ENCODE peak calls at places on chromosomes 5 and 9, in four cellular contexts. One of them, this sample, is unnamed.

GRCh38 chr9:109456811-109457210 is 41.3 kb downstream of the PTPN3 start:
- DNase-seq in endothelial cell of umbilical vein: no peak
- DNase-seq in CD8-positive, alpha-beta T cell: no peak
- DNase-seq in cardiac muscle cell: peak; percentile 20
- DNase-seq in this sample: no peak

GRCh38 chr9:133129001-133129799 is 8.2 kb upstream of the RALGDS start:
- DNase-seq in CD8-positive, alpha-beta T cell: no peak
- DNase-seq in endothelial cell of umbilical vein: no peak
- DNase-seq in cardiac muscle cell: no peak
- DNase-seq in this sample: no peak

GRCh38 chr9:115591584-115591984 is 473.6 kb upstream of the TNC start:
- DNase-seq in CD8-positive, alpha-beta T cell: no peak
- DNase-seq in cardiac muscle cell: peak; percentile 99
- DNase-seq in endothelial cell of umbilical vein: peak; percentile 90
- DNase-seq in this sample: peak; percentile 80

GRCh38 chr5:39980056-39980455 is 555.3 kb upstream of the DAB2 start:
- DNase-seq in endothelial cell of umbilical vein: no peak
- DNase-seq in CD8-positive, alpha-beta T cell: no peak
- DNase-seq in cardiac muscle cell: no peak
- DNase-seq in this sample: no peak

GRCh38 chr5:146283344-146283761 is 55.3 kb upstream of the POU4F3 start:
- DNase-seq in cardiac muscle cell: peak; percentile 84
- DNase-seq in CD8-positive, alpha-beta T cell: no peak
- DNase-seq in endothelial cell of umbilical vein: peak; percentile 73
- DNase-seq in this sample: peak; percentile 89

GRCh38 chr5:111810087-111810486 is 53.1 kb upstream of the NREP start:
- DNase-seq in cardiac muscle cell: peak; percentile 5
- DNase-seq in CD8-positive, alpha-beta T cell: no peak
- DNase-seq in endothelial cell of umbilical vein: peak; percentile 74
- DNase-seq in this sample: no peak

GRCh38 chr9:3783156-3783555 is 257.4 kb upstream of the RFX3 start:
- DNase-seq in cardiac muscle cell: peak; percentile 46
- DNase-seq in CD8-positive, alpha-beta T cell: no peak
- DNase-seq in endothelial cell of umbilical vein: no peak
- DNase-seq in this sample: no peak

GRCh38 chr9:76912631-76913275 is 6.8 kb upstream of the PRUNE2 start:
- DNase-seq in endothelial cell of umbilical vein: no peak
- DNase-seq in CD8-positive, alpha-beta T cell: no peak
- DNase-seq in cardiac muscle cell: peak; percentile 62
- DNase-seq in this sample: no peak

GRCh38 chr5:154478224-154478565 is at the start of gene HAND1:
- DNase-seq in endothelial cell of umbilical vein: peak; percentile 34
- DNase-seq in CD8-positive, alpha-beta T cell: no peak
- DNase-seq in cardiac muscle cell: no peak
- DNase-seq in this sample: peak; percentile 73

GRCh38 chr5:157108961-157109360 is at the start of gene HAVCR2:
- DNase-seq in endothelial cell of umbilical vein: no peak
- DNase-seq in cardiac muscle cell: no peak
- DNase-seq in CD8-positive, alpha-beta T cell: peak; percentile 72
- DNase-seq in this sample: no peak

GRCh38 chr5:175854231-175855040 is 16.9 kb upstream of the CPLX2 start:
- DNase-seq in endothelial cell of umbilical vein: no peak
- DNase-seq in cardiac muscle cell: no peak
- DNase-seq in CD8-positive, alpha-beta T cell: no peak
- DNase-seq in this sample: no peak

GRCh38 chr9:98658965-98659364 is 49.8 kb downstream of the GABBR2 start:
- DNase-seq in CD8-positive, alpha-beta T cell: no peak
- DNase-seq in endothelial cell of umbilical vein: peak; percentile 66
- DNase-seq in cardiac muscle cell: peak; percentile 71
- DNase-seq in this sample: no peak

DNA sequence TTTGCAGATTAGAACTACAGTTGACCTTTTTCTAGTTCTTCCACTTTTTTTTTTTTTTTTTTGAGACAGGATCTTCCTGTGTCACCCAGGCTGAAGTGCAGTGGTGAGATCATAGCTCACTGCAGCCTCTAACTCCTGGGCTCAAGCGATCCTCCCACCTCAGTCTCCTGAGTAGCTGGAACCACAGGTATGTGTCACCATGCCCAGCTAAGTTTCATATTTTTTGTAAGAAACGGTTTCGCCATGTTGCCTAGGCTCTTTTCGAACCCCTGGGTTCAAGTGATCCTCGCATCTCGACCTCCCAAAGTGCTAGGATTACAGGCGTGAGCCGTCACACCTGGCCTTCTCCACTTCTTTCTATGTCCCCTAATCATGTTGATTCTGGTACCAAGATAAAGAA is 39.7 kb upstream of the TNFAIP8 start:
- DNase-seq in endothelial cell of umbilical vein: no peak
- DNase-seq in CD8-positive, alpha-beta T cell: no peak
- DNase-seq in cardiac muscle cell: no peak
- DNase-seq in this sample: no peak
- H3K4me1 ChIP-seq in endothelial cell of umbilical vein: no peaks in the 10 kb centered on the region
- H3K4me1 ChIP-seq in CD8-positive, alpha-beta T cell: peaks cover 94% of the 10 kb centered on the region
- H3K4me1 ChIP-seq in cardiac muscle cell: peaks cover 5% of the 10 kb centered on the region
- H3K4me1 ChIP-seq in this sample: peaks cover 37% of the 10 kb centered on the region

DNA sequence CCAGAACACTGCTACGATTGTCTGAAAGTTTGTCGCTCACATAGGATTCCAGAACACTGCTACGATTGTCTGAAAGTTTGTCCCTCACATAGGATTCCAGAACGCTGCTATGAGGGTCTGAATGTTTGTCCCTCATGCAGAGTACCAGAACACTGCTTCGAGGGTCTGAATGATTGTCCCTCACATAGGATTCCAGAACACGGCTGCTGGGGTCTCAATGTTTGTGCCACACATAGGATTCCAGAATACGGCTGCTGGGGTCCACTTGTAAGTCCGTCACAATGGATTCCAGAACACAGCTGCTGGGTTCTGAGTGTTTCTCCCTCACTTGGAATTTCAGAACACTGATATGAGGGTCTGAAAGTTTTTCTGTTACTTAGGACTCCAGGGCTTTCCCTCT is 203.3 kb downstream of the FOXD4L6 start:
- DNase-seq in CD8-positive, alpha-beta T cell: no peak
- DNase-seq in endothelial cell of umbilical vein: no peak
- DNase-seq in cardiac muscle cell: no peak
- DNase-seq in this sample: no peak
- H3K9me3 ChIP-seq in CD8-positive, alpha-beta T cell: peaks cover 62% of the 10 kb centered on the region
- H3K9me3 ChIP-seq in endothelial cell of umbilical vein: peaks cover 13% of the 10 kb centered on the region
- H3K9me3 ChIP-seq in cardiac muscle cell: peaks cover 48% of the 10 kb centered on the region
- H3K9me3 ChIP-seq in this sample: peaks cover 13% of the 10 kb centered on the region

GRCh38 chr5:102796481-102796880 is 41.4 kb downstream of the PAM start:
- DNase-seq in CD8-positive, alpha-beta T cell: no peak
- DNase-seq in cardiac muscle cell: no peak
- DNase-seq in endothelial cell of umbilical vein: no peak
- DNase-seq in this sample: no peak
- H3K4me1 ChIP-seq in CD8-positive, alpha-beta T cell: peaks cover 11% of the 10 kb centered on the region
- H3K4me1 ChIP-seq in cardiac muscle cell: peaks cover 34% of the 10 kb centered on the region
- H3K4me1 ChIP-seq in endothelial cell of umbilical vein: no peaks in the 10 kb centered on the region
- H3K4me1 ChIP-seq in this sample: peaks cover 4% of the 10 kb centered on the region

GRCh38 chr9:102445906-102446305 is 549.2 kb upstream of the CYLC2 start:
- DNase-seq in cardiac muscle cell: no peak
- DNase-seq in endothelial cell of umbilical vein: no peak
- DNase-seq in CD8-positive, alpha-beta T cell: no peak
- DNase-seq in this sample: no peak
- H3K9me3 ChIP-seq in cardiac muscle cell: no peaks in the 10 kb centered on the region
- H3K9me3 ChIP-seq in endothelial cell of umbilical vein: no peaks in the 10 kb centered on the region
- H3K9me3 ChIP-seq in CD8-positive, alpha-beta T cell: no peaks in the 10 kb centered on the region
- H3K9me3 ChIP-seq in this sample: no peaks in the 10 kb centered on the region

GRCh38 chr5:82894754-82895153 is 182.4 kb downstream of the TMEM167A start:
- DNase-seq in endothelial cell of umbilical vein: no peak
- DNase-seq in CD8-positive, alpha-beta T cell: no peak
- DNase-seq in cardiac muscle cell: peak; percentile 49
- DNase-seq in this sample: no peak
- H3K4me1 ChIP-seq in endothelial cell of umbilical vein: no peaks in the 10 kb centered on the region
- H3K4me1 ChIP-seq in CD8-positive, alpha-beta T cell: no peaks in the 10 kb centered on the region
- H3K4me1 ChIP-seq in cardiac muscle cell: peaks cover 15% of the 10 kb centered on the region
- H3K4me1 ChIP-seq in this sample: no peaks in the 10 kb centered on the region

DNA sequence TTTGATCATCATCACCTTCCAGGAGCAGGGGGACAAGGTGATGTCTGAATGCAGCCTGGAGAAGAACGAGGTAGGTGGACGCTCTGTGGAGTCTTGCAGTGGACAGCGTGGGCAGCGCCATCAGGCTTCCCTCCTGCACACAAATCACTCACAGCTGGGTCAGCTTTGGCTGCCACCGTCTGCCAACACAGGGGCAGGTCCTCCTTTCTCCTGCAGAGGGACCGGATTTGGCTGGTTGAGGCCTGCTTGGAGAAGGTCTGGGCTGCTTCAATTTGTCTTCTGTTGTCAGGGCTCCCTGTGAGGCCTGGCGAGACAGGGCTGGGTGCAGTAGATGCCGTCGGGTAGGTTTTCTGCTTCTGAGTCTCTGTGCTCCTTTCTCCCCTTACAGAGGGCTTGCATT is 180.6 kb downstream of the CACNA1B start:
- DNase-seq in CD8-positive, alpha-beta T cell: no peak
- DNase-seq in cardiac muscle cell: no peak
- DNase-seq in endothelial cell of umbilical vein: no peak
- DNase-seq in this sample: no peak
- H3K9me3 ChIP-seq in CD8-positive, alpha-beta T cell: no peaks in the 10 kb centered on the region
- H3K9me3 ChIP-seq in cardiac muscle cell: no peaks in the 10 kb centered on the region
- H3K9me3 ChIP-seq in endothelial cell of umbilical vein: no peaks in the 10 kb centered on the region
- H3K9me3 ChIP-seq in this sample: no peaks in the 10 kb centered on the region

GRCh38 chr9:16825364-16825763 is 45.1 kb downstream of the BNC2 start:
- DNase-seq in cardiac muscle cell: peak; percentile 54
- DNase-seq in CD8-positive, alpha-beta T cell: no peak
- DNase-seq in endothelial cell of umbilical vein: no peak
- DNase-seq in this sample: no peak

GRCh38 chr9:16824545-16825041 is 45.9 kb downstream of the BNC2 start:
- DNase-seq in cardiac muscle cell: peak; percentile 54
- DNase-seq in CD8-positive, alpha-beta T cell: no peak
- DNase-seq in endothelial cell of umbilical vein: peak; percentile 24
- DNase-seq in this sample: no peak

GRCh38 chr9:16821344-16821743 is 49.1 kb downstream of the BNC2 start:
- DNase-seq in CD8-positive, alpha-beta T cell: no peak
- DNase-seq in cardiac muscle cell: no peak
- DNase-seq in endothelial cell of umbilical vein: no peak
- DNase-seq in this sample: no peak

GRCh38 chr9:16828335-16829281 is 41.9 kb downstream of the BNC2 start:
- DNase-seq in cardiac muscle cell: peak; percentile 41
- DNase-seq in endothelial cell of umbilical vein: peak; percentile 28
- DNase-seq in CD8-positive, alpha-beta T cell: no peak
- DNase-seq in this sample: peak; percentile 41

GRCh38 chr9:16825971-16826370 is 44.5 kb downstream of the BNC2 start:
- DNase-seq in CD8-positive, alpha-beta T cell: no peak
- DNase-seq in cardiac muscle cell: peak; percentile 57
- DNase-seq in endothelial cell of umbilical vein: no peak
- DNase-seq in this sample: peak; percentile 53
- H3K4me1 ChIP-seq in CD8-positive, alpha-beta T cell: no peaks in the 10 kb centered on the region
- H3K4me1 ChIP-seq in cardiac muscle cell: peaks cover 14% of the 10 kb centered on the region
- H3K4me1 ChIP-seq in endothelial cell of umbilical vein: peaks cover 4% of the 10 kb centered on the region
- H3K4me1 ChIP-seq in this sample: peaks cover 38% of the 10 kb centered on the region

GRCh38 chr5:141150215-141150992 is 547 bp downstream of the PCDHB6 start:
- DNase-seq in cardiac muscle cell: no peak
- DNase-seq in CD8-positive, alpha-beta T cell: no peak
- DNase-seq in endothelial cell of umbilical vein: no peak
- DNase-seq in this sample: no peak
- H3K9me3 ChIP-seq in cardiac muscle cell: no peaks in the 10 kb centered on the region
- H3K9me3 ChIP-seq in CD8-positive, alpha-beta T cell: peaks cover 4% of the 10 kb centered on the region
- H3K9me3 ChIP-seq in endothelial cell of umbilical vein: no peaks in the 10 kb centered on the region
- H3K9me3 ChIP-seq in this sample: peaks cover 15% of the 10 kb centered on the region